ENCODE peak calls at places on chromosome 17, in five cellular contexts. One of them, this sample, is unnamed.

GRCh38 chr17:67606471-67606870 is 111.3 kb upstream of the NOL11 start:
- DNase-seq in hippocampal formation: no peak
- DNase-seq in stimulated activated CD4-positive, alpha-beta T cell treated with anti-CD3 and anti-CD28 coated beads, Interleukin-2, amount 100 ng/mL, for 48 hours: no peak
- DNase-seq in kidney: no peak
- DNase-seq in ascending aorta: no peak
- DNase-seq in this sample: no peak

GRCh38 chr17:75625813-75626486 is 7.3 kb upstream of the SMIM5 start:
- DNase-seq in hippocampal formation: no peak
- DNase-seq in kidney: no peak
- DNase-seq in stimulated activated CD4-positive, alpha-beta T cell treated with anti-CD3 and anti-CD28 coated beads, Interleukin-2, amount 100 ng/mL, for 48 hours: no peak
- DNase-seq in ascending aorta: no peak
- DNase-seq in this sample: peak

GRCh38 chr17:81741049-81741593 is 29.0 kb downstream of the SLC25A10 start:
- DNase-seq in kidney: peak
- DNase-seq in stimulated activated CD4-positive, alpha-beta T cell treated with anti-CD3 and anti-CD28 coated beads, Interleukin-2, amount 100 ng/mL, for 48 hours: no peak
- DNase-seq in ascending aorta: no peak
- DNase-seq in hippocampal formation: no peak
- DNase-seq in this sample: no peak

GRCh38 chr17:78430892-78431691 is 52.6 kb downstream of the PGS1 start:
- DNase-seq in stimulated activated CD4-positive, alpha-beta T cell treated with anti-CD3 and anti-CD28 coated beads, Interleukin-2, amount 100 ng/mL, for 48 hours: no peak
- DNase-seq in ascending aorta: no peak
- DNase-seq in kidney: no peak
- DNase-seq in hippocampal formation: no peak
- DNase-seq in this sample: no peak

GRCh38 chr17:59751955-59752413 is 44.5 kb downstream of the VMP1 start:
- DNase-seq in ascending aorta: no peak
- DNase-seq in stimulated activated CD4-positive, alpha-beta T cell treated with anti-CD3 and anti-CD28 coated beads, Interleukin-2, amount 100 ng/mL, for 48 hours: no peak
- DNase-seq in kidney: no peak
- DNase-seq in hippocampal formation: no peak
- DNase-seq in this sample: no peak

GRCh38 chr17:29140051-29140582 is 40.1 kb downstream of the MYO18A start:
- DNase-seq in kidney: peak
- DNase-seq in hippocampal formation: peak
- DNase-seq in stimulated activated CD4-positive, alpha-beta T cell treated with anti-CD3 and anti-CD28 coated beads, Interleukin-2, amount 100 ng/mL, for 48 hours: peak
- DNase-seq in ascending aorta: peak
- DNase-seq in this sample: peak

GRCh38 chr17:81429813-81430510 is 34.7 kb downstream of the BAHCC1 start:
- DNase-seq in ascending aorta: no peak
- DNase-seq in stimulated activated CD4-positive, alpha-beta T cell treated with anti-CD3 and anti-CD28 coated beads, Interleukin-2, amount 100 ng/mL, for 48 hours: no peak
- DNase-seq in hippocampal formation: peak
- DNase-seq in kidney: no peak
- DNase-seq in this sample: no peak

GRCh38 chr17:27226611-27227234 is 67.2 kb upstream of the WSB1 start:
- DNase-seq in stimulated activated CD4-positive, alpha-beta T cell treated with anti-CD3 and anti-CD28 coated beads, Interleukin-2, amount 100 ng/mL, for 48 hours: no peak
- DNase-seq in hippocampal formation: no peak
- DNase-seq in kidney: no peak
- DNase-seq in ascending aorta: no peak
- DNase-seq in this sample: no peak

GRCh38 chr17:62916684-62917571 is 49.1 kb upstream of the TANC2 start:
- DNase-seq in ascending aorta: no peak
- DNase-seq in kidney: no peak
- DNase-seq in hippocampal formation: no peak
- DNase-seq in stimulated activated CD4-positive, alpha-beta T cell treated with anti-CD3 and anti-CD28 coated beads, Interleukin-2, amount 100 ng/mL, for 48 hours: no peak
- DNase-seq in this sample: no peak

GRCh38 chr17:49996121-49996494 is 1.1 kb upstream of the DLX3 start:
- DNase-seq in hippocampal formation: no peak
- DNase-seq in kidney: no peak
- DNase-seq in ascending aorta: no peak
- DNase-seq in stimulated activated CD4-positive, alpha-beta T cell treated with anti-CD3 and anti-CD28 coated beads, Interleukin-2, amount 100 ng/mL, for 48 hours: no peak
- DNase-seq in this sample: no peak

GRCh38 chr17:6510321-6511023 is 45.9 kb downstream of the PITPNM3 start:
- DNase-seq in stimulated activated CD4-positive, alpha-beta T cell treated with anti-CD3 and anti-CD28 coated beads, Interleukin-2, amount 100 ng/mL, for 48 hours: no peak
- DNase-seq in hippocampal formation: no peak
- DNase-seq in kidney: peak
- DNase-seq in ascending aorta: no peak
- DNase-seq in this sample: no peak

GRCh38 chr17:68580236-68580903 is 20.8 kb downstream of the FAM20A start:
- DNase-seq in ascending aorta: peak
- DNase-seq in hippocampal formation: no peak
- DNase-seq in stimulated activated CD4-positive, alpha-beta T cell treated with anti-CD3 and anti-CD28 coated beads, Interleukin-2, amount 100 ng/mL, for 48 hours: no peak
- DNase-seq in kidney: no peak
- DNase-seq in this sample: no peak

GRCh38 chr17:9261059-9262029 is 240.0 kb downstream of the NTN1 start:
- DNase-seq in hippocampal formation: no peak
- DNase-seq in stimulated activated CD4-positive, alpha-beta T cell treated with anti-CD3 and anti-CD28 coated beads, Interleukin-2, amount 100 ng/mL, for 48 hours: no peak
- DNase-seq in ascending aorta: no peak
- DNase-seq in kidney: peak
- DNase-seq in this sample: no peak

GRCh38 chr17:10069301-10069700 is 129.1 kb downstream of the GAS7 start:
- DNase-seq in ascending aorta: no peak
- DNase-seq in kidney: no peak
- DNase-seq in stimulated activated CD4-positive, alpha-beta T cell treated with anti-CD3 and anti-CD28 coated beads, Interleukin-2, amount 100 ng/mL, for 48 hours: no peak
- DNase-seq in hippocampal formation: no peak
- DNase-seq in this sample: no peak

GRCh38 chr17:73722163-73722562 is 77.9 kb upstream of the SDK2 start:
- DNase-seq in hippocampal formation: no peak
- DNase-seq in stimulated activated CD4-positive, alpha-beta T cell treated with anti-CD3 and anti-CD28 coated beads, Interleukin-2, amount 100 ng/mL, for 48 hours: no peak
- DNase-seq in ascending aorta: no peak
- DNase-seq in kidney: no peak
- DNase-seq in this sample: no peak

GRCh38 chr17:6555331-6556120 is 829 bp downstream of the PITPNM3 start:
- DNase-seq in ascending aorta: no peak
- DNase-seq in hippocampal formation: no peak
- DNase-seq in stimulated activated CD4-positive, alpha-beta T cell treated with anti-CD3 and anti-CD28 coated beads, Interleukin-2, amount 100 ng/mL, for 48 hours: no peak
- DNase-seq in kidney: no peak
- DNase-seq in this sample: no peak

GRCh38 chr17:73371285-73371684 is 59.5 kb upstream of the CDC42EP4 start:
- DNase-seq in kidney: no peak
- DNase-seq in ascending aorta: no peak
- DNase-seq in stimulated activated CD4-positive, alpha-beta T cell treated with anti-CD3 and anti-CD28 coated beads, Interleukin-2, amount 100 ng/mL, for 48 hours: no peak
- DNase-seq in hippocampal formation: no peak
- DNase-seq in this sample: no peak

GRCh38 chr17:49588726-49589555 is 13.3 kb downstream of the NXPH3 start:
- DNase-seq in kidney: no peak
- DNase-seq in hippocampal formation: no peak
- DNase-seq in stimulated activated CD4-positive, alpha-beta T cell treated with anti-CD3 and anti-CD28 coated beads, Interleukin-2, amount 100 ng/mL, for 48 hours: no peak
- DNase-seq in ascending aorta: peak
- DNase-seq in this sample: no peak

GRCh38 chr17:39659286-39660010 is 5.7 kb upstream of the TCAP start:
- DNase-seq in stimulated activated CD4-positive, alpha-beta T cell treated with anti-CD3 and anti-CD28 coated beads, Interleukin-2, amount 100 ng/mL, for 48 hours: no peak
- DNase-seq in kidney: peak
- DNase-seq in hippocampal formation: no peak
- DNase-seq in ascending aorta: no peak
- DNase-seq in this sample: no peak

GRCh38 chr17:81398170-81398854 is 3.1 kb downstream of the BAHCC1 start:
- DNase-seq in ascending aorta: no peak
- DNase-seq in kidney: no peak
- DNase-seq in stimulated activated CD4-positive, alpha-beta T cell treated with anti-CD3 and anti-CD28 coated beads, Interleukin-2, amount 100 ng/mL, for 48 hours: no peak
- DNase-seq in hippocampal formation: no peak
- DNase-seq in this sample: no peak

GRCh38 chr17:48954300-48954755 is 9.7 kb upstream of the SNF8 start:
- DNase-seq in hippocampal formation: no peak
- DNase-seq in kidney: no peak
- DNase-seq in ascending aorta: no peak
- DNase-seq in stimulated activated CD4-positive, alpha-beta T cell treated with anti-CD3 and anti-CD28 coated beads, Interleukin-2, amount 100 ng/mL, for 48 hours: no peak
- DNase-seq in this sample: no peak

GRCh38 chr17:59508999-59509398 is 56.4 kb upstream of the DHX40 start:
- DNase-seq in kidney: no peak
- DNase-seq in hippocampal formation: no peak
- DNase-seq in stimulated activated CD4-positive, alpha-beta T cell treated with anti-CD3 and anti-CD28 coated beads, Interleukin-2, amount 100 ng/mL, for 48 hours: no peak
- DNase-seq in ascending aorta: no peak
- DNase-seq in this sample: no peak

GRCh38 chr17:1109606-1110523 is 69.9 kb downstream of the ABR start:
- DNase-seq in ascending aorta: no peak
- DNase-seq in kidney: peak
- DNase-seq in stimulated activated CD4-positive, alpha-beta T cell treated with anti-CD3 and anti-CD28 coated beads, Interleukin-2, amount 100 ng/mL, for 48 hours: peak
- DNase-seq in hippocampal formation: no peak
- DNase-seq in this sample: peak

GRCh38 chr17:48310748-48311213 is 119.2 kb downstream of the SKAP1 start:
- DNase-seq in ascending aorta: no peak
- DNase-seq in stimulated activated CD4-positive, alpha-beta T cell treated with anti-CD3 and anti-CD28 coated beads, Interleukin-2, amount 100 ng/mL, for 48 hours: no peak
- DNase-seq in hippocampal formation: no peak
- DNase-seq in kidney: peak
- DNase-seq in this sample: no peak

GRCh38 chr17:58375216-58375615 is 23.2 kb upstream of the SUPT4H1 start:
- DNase-seq in hippocampal formation: no peak
- DNase-seq in kidney: no peak
- DNase-seq in ascending aorta: no peak
- DNase-seq in stimulated activated CD4-positive, alpha-beta T cell treated with anti-CD3 and anti-CD28 coated beads, Interleukin-2, amount 100 ng/mL, for 48 hours: no peak
- DNase-seq in this sample: no peak

GRCh38 chr17:74892013-74892841 is 1.2 kb downstream of the FADS6 start:
- DNase-seq in hippocampal formation: no peak
- DNase-seq in kidney: no peak
- DNase-seq in ascending aorta: no peak
- DNase-seq in stimulated activated CD4-positive, alpha-beta T cell treated with anti-CD3 and anti-CD28 coated beads, Interleukin-2, amount 100 ng/mL, for 48 hours: no peak
- DNase-seq in this sample: no peak

GRCh38 chr17:14321476-14321949 is 20.6 kb downstream of the HS3ST3B1 start:
- DNase-seq in ascending aorta: no peak
- DNase-seq in stimulated activated CD4-positive, alpha-beta T cell treated with anti-CD3 and anti-CD28 coated beads, Interleukin-2, amount 100 ng/mL, for 48 hours: no peak
- DNase-seq in hippocampal formation: no peak
- DNase-seq in kidney: no peak
- DNase-seq in this sample: no peak

GRCh38 chr17:73288534-73289302 is 23.1 kb downstream of the CDC42EP4 start:
- DNase-seq in ascending aorta: no peak
- DNase-seq in hippocampal formation: no peak
- DNase-seq in stimulated activated CD4-positive, alpha-beta T cell treated with anti-CD3 and anti-CD28 coated beads, Interleukin-2, amount 100 ng/mL, for 48 hours: no peak
- DNase-seq in kidney: no peak
- DNase-seq in this sample: no peak

GRCh38 chr17:4215882-4216411 is 47.8 kb downstream of the ANKFY1 start:
- DNase-seq in stimulated activated CD4-positive, alpha-beta T cell treated with anti-CD3 and anti-CD28 coated beads, Interleukin-2, amount 100 ng/mL, for 48 hours: no peak
- DNase-seq in hippocampal formation: no peak
- DNase-seq in ascending aorta: no peak
- DNase-seq in kidney: no peak
- DNase-seq in this sample: no peak